ENCODE peak calls at places on chromosomes 5 and 9, in four cellular contexts. One of them, this sample, is unnamed. For H3K4me1, H3K9me3 and H3K36me3, the result is how much of the 10 kb centered on the place peaks cover.

GRCh38 chr5:157198277-157199058 is 17.8 kb downstream of the ITK start:
- DNase-seq in body of pancreas: no peak
- DNase-seq in heart left ventricle: no peak
- DNase-seq in colonic mucosa: no peak
- DNase-seq in this sample: no peak

GRCh38 chr5:174589011-174589410 is 135.4 kb upstream of the MSX2 start:
- DNase-seq in body of pancreas: no peak
- DNase-seq in heart left ventricle: no peak
- DNase-seq in colonic mucosa: no peak
- DNase-seq in this sample: no peak

GRCh38 chr9:565528-565927 is 276.0 kb upstream of the DMRT1 start:
- DNase-seq in body of pancreas: no peak
- DNase-seq in heart left ventricle: no peak
- DNase-seq in colonic mucosa: no peak
- DNase-seq in this sample: no peak

GRCh38 chr9:127358023-127358535 is 38.9 kb upstream of the SLC2A8 start:
- DNase-seq in body of pancreas: no peak
- DNase-seq in heart left ventricle: no peak
- DNase-seq in colonic mucosa: no peak
- DNase-seq in this sample: peak

GRCh38 chr5:10485897-10486296 is 44.2 kb downstream of the ROPN1L start:
- DNase-seq in body of pancreas: no peak
- DNase-seq in heart left ventricle: no peak
- DNase-seq in colonic mucosa: no peak
- DNase-seq in this sample: no peak

GRCh38 chr5:179211076-179211475 is 134.2 kb downstream of the ADAMTS2 start:
- DNase-seq in body of pancreas: no peak
- DNase-seq in heart left ventricle: no peak
- DNase-seq in colonic mucosa: no peak
- DNase-seq in this sample: no peak

GRCh38 chr5:75355236-75355635 is 18.2 kb downstream of the HMGCR start:
- DNase-seq in body of pancreas: no peak
- DNase-seq in heart left ventricle: no peak
- DNase-seq in colonic mucosa: no peak
- DNase-seq in this sample: no peak

GRCh38 chr9:137358126-137358525 is 56.1 kb upstream of the NRARP start:
- DNase-seq in body of pancreas: no peak
- DNase-seq in heart left ventricle: no peak
- DNase-seq in colonic mucosa: no peak
- DNase-seq in this sample: no peak

GRCh38 chr5:112776301-112776856 is 38.7 kb downstream of the APC start:
- DNase-seq in body of pancreas: no peak
- DNase-seq in heart left ventricle: no peak
- DNase-seq in colonic mucosa: no peak
- DNase-seq in this sample: no peak

GRCh38 chr5:177491429-177491945 is 5.9 kb downstream of the PDLIM7 start:
- DNase-seq in body of pancreas: no peak
- DNase-seq in heart left ventricle: no peak
- DNase-seq in colonic mucosa: no peak
- DNase-seq in this sample: peak

GRCh38 chr9:757246-757881 is 84.1 kb upstream of the DMRT1 start:
- DNase-seq in body of pancreas: peak
- DNase-seq in heart left ventricle: no peak
- DNase-seq in colonic mucosa: peak
- DNase-seq in this sample: peak

GRCh38 chr5:177552839-177553455 is 1.4 kb downstream of the FAM193B start:
- DNase-seq in body of pancreas: no peak
- DNase-seq in heart left ventricle: peak
- DNase-seq in colonic mucosa: no peak
- DNase-seq in this sample: peak

GRCh38 chr5:149371296-149371962 is 7.7 kb downstream of the IL17B start:
- DNase-seq in body of pancreas: peak
- DNase-seq in heart left ventricle: peak
- DNase-seq in colonic mucosa: peak
- DNase-seq in this sample: peak

GRCh38 chr9:123373447-123373923 is 17.5 kb downstream of the CRB2 start:
- DNase-seq in body of pancreas: no peak
- DNase-seq in heart left ventricle: no peak
- DNase-seq in colonic mucosa: no peak
- DNase-seq in this sample: no peak

GRCh38 chr9:122099271-122099869 is 6.3 kb upstream of the TTLL11 start:
- DNase-seq in body of pancreas: peak
- DNase-seq in heart left ventricle: peak
- DNase-seq in colonic mucosa: peak
- DNase-seq in this sample: peak

GRCh38 chr9:95024097-95024671 is 293.3 kb downstream of the FANCC start:
- DNase-seq in body of pancreas: peak
- DNase-seq in heart left ventricle: peak
- DNase-seq in colonic mucosa: no peak
- DNase-seq in this sample: peak

GRCh38 chr5:10354048-10354872 is 765 bp downstream of the MARCHF6 start:
- DNase-seq in body of pancreas: peak
- DNase-seq in heart left ventricle: peak
- DNase-seq in colonic mucosa: peak
- DNase-seq in this sample: peak

GRCh38 chr5:177447066-177447610 is 524 bp downstream of the PRR7 start:
- DNase-seq in body of pancreas: peak
- DNase-seq in heart left ventricle: no peak
- DNase-seq in colonic mucosa: peak
- DNase-seq in this sample: peak

GRCh38 chr5:139905401-139905800 is 109.8 kb downstream of the PSD2 start:
- DNase-seq in body of pancreas: no peak
- DNase-seq in heart left ventricle: no peak
- DNase-seq in colonic mucosa: no peak
- DNase-seq in this sample: peak

GRCh38 chr5:126471875-126472537 is 48.8 kb downstream of the GRAMD2B start:
- DNase-seq in body of pancreas: no peak
- DNase-seq in heart left ventricle: no peak
- DNase-seq in colonic mucosa: no peak
- DNase-seq in this sample: no peak

GRCh38 chr5:92991681-92992472 is 589.1 kb downstream of the NR2F1-AS1 start:
- DNase-seq in body of pancreas: no peak
- DNase-seq in heart left ventricle: no peak
- DNase-seq in colonic mucosa: no peak
- DNase-seq in this sample: no peak

GRCh38 chr9:14346301-14346721 is 32.4 kb upstream of the NFIB start:
- DNase-seq in body of pancreas: peak
- DNase-seq in heart left ventricle: peak
- DNase-seq in colonic mucosa: no peak
- DNase-seq in this sample: no peak

GRCh38 chr5:172648008-172648359 is 6.9 kb downstream of the NEURL1B start:
- DNase-seq in body of pancreas: no peak
- DNase-seq in heart left ventricle: no peak
- DNase-seq in colonic mucosa: no peak
- DNase-seq in this sample: no peak
- H3K4me1 ChIP-seq in body of pancreas: under half
- H3K4me1 ChIP-seq in heart left ventricle: under half
- H3K4me1 ChIP-seq in colonic mucosa: under half
- H3K4me1 ChIP-seq in this sample: under half

GRCh38 chr5:103394676-103395075 is 136.1 kb downstream of the MACIR start:
- DNase-seq in body of pancreas: no peak
- DNase-seq in heart left ventricle: no peak
- DNase-seq in colonic mucosa: no peak
- DNase-seq in this sample: no peak
- H3K9me3 ChIP-seq in body of pancreas: under half
- H3K9me3 ChIP-seq in heart left ventricle: under half
- H3K9me3 ChIP-seq in colonic mucosa: under half
- H3K9me3 ChIP-seq in this sample: under half

GRCh38 chr5:105817906-105818305 is 1852.8 kb downstream of the EFNA5 start:
- DNase-seq in body of pancreas: no peak
- DNase-seq in heart left ventricle: no peak
- DNase-seq in colonic mucosa: no peak
- DNase-seq in this sample: no peak

GRCh38 chr5:105817416-105817815 is 1853.3 kb downstream of the EFNA5 start:
- DNase-seq in body of pancreas: no peak
- DNase-seq in heart left ventricle: no peak
- DNase-seq in colonic mucosa: no peak
- DNase-seq in this sample: no peak

DNA sequence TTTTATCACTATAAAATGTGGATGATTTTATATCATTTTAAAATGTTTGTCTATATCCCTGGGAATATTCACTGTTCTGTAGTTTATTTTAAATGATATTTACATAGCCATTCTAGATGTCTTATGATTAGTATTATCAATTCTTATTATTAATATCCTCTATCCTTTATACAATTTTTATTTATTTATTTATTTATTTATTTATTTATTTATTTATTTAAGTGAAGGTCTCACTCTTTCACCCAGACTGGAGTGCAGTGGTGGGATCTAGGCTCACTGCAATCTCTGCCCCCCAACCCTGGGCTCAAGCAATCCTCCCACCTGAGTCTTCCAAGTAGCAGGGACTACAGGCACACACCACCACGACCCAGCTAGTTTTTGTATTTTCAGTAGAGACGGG is 1848.9 kb downstream of the EFNA5 start:
- DNase-seq in body of pancreas: no peak
- DNase-seq in heart left ventricle: no peak
- DNase-seq in colonic mucosa: no peak
- DNase-seq in this sample: no peak
- H3K36me3 ChIP-seq in body of pancreas: under half
- H3K36me3 ChIP-seq in heart left ventricle: under half
- H3K36me3 ChIP-seq in colonic mucosa: under half
- H3K36me3 ChIP-seq in this sample: under half

GRCh38 chr5:56585466-56585865 is 229.9 kb upstream of the MAP3K1 start:
- DNase-seq in body of pancreas: no peak
- DNase-seq in heart left ventricle: no peak
- DNase-seq in colonic mucosa: no peak
- DNase-seq in this sample: no peak

GRCh38 chr5:56587381-56588124 is 227.8 kb upstream of the MAP3K1 start:
- DNase-seq in body of pancreas: no peak
- DNase-seq in heart left ventricle: no peak
- DNase-seq in colonic mucosa: no peak
- DNase-seq in this sample: no peak

GRCh38 chr5:56588125-56588516 is 227.2 kb upstream of the MAP3K1 start:
- DNase-seq in body of pancreas: no peak
- DNase-seq in heart left ventricle: no peak
- DNase-seq in colonic mucosa: no peak
- DNase-seq in this sample: no peak

GRCh38 chr5:56588636-56589485 is 226.5 kb upstream of the MAP3K1 start:
- DNase-seq in body of pancreas: peak
- DNase-seq in heart left ventricle: peak
- DNase-seq in colonic mucosa: peak
- DNase-seq in this sample: no peak

GRCh38 chr5:56585973-56586740 is 229.2 kb upstream of the MAP3K1 start:
- DNase-seq in body of pancreas: peak
- DNase-seq in heart left ventricle: peak
- DNase-seq in colonic mucosa: no peak
- DNase-seq in this sample: peak
- H3K4me1 ChIP-seq in body of pancreas: under half
- H3K4me1 ChIP-seq in heart left ventricle: under half
- H3K4me1 ChIP-seq in colonic mucosa: under half
- H3K4me1 ChIP-seq in this sample: under half

DNA sequence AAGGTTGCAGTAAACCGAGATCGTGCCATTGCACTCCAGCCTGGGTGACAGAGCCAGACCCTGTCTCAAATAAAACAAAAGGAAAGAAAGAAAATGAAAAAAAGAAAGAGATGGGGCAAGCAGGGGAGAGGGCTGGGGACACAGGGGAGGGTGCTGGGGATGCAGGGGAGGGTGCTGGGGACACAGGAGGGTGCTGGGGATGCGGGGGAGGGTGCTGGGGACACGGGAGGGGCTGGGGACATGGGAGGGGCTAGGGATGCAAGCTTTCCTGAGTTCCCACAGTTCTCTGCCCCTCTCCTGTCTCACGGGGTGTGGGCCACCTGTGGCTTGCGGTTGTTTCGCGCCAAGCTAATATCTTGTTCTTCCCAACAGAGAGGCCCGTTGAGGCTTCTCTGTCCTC is 7.2 kb downstream of the PDCD6 start:
- DNase-seq in body of pancreas: no peak
- DNase-seq in heart left ventricle: no peak
- DNase-seq in colonic mucosa: no peak
- DNase-seq in this sample: no peak
- H3K9me3 ChIP-seq in body of pancreas: under half
- H3K9me3 ChIP-seq in heart left ventricle: under half
- H3K9me3 ChIP-seq in colonic mucosa: under half
- H3K9me3 ChIP-seq in this sample: under half

GRCh38 chr5:152650413-152650812 is 245.3 kb upstream of the NMUR2 start:
- DNase-seq in body of pancreas: no peak
- DNase-seq in heart left ventricle: no peak
- DNase-seq in colonic mucosa: no peak
- DNase-seq in this sample: no peak
- H3K36me3 ChIP-seq in body of pancreas: under half
- H3K36me3 ChIP-seq in heart left ventricle: under half
- H3K36me3 ChIP-seq in colonic mucosa: under half
- H3K36me3 ChIP-seq in this sample: under half

DNA sequence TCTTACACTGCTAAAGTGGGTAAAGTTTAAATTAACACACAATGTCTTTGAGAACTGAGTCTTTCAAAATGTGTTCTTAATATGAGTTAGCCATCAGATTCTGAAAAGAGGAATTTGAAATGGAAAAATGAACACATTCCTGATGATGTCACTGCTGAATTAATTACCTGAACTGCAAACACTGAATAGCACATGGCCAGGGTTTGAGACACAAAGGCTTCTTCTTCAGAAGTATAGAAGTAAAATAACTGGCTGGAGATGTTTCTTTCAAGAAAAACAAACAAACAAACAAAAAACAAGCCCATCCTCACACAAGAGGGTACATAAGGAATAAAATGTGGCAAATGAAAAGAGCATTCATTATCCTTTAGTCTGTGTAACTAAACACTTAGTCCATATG is 7.1 kb downstream of the GLIS3 start:
- DNase-seq in body of pancreas: no peak
- DNase-seq in heart left ventricle: no peak
- DNase-seq in colonic mucosa: no peak
- DNase-seq in this sample: no peak
- H3K4me1 ChIP-seq in body of pancreas: under half
- H3K4me1 ChIP-seq in heart left ventricle: under half
- H3K4me1 ChIP-seq in colonic mucosa: under half
- H3K4me1 ChIP-seq in this sample: under half

GRCh38 chr5:180233729-180234128 is 24.7 kb upstream of the RASGEF1C start:
- DNase-seq in body of pancreas: no peak
- DNase-seq in heart left ventricle: no peak
- DNase-seq in colonic mucosa: no peak
- DNase-seq in this sample: no peak
- H3K9me3 ChIP-seq in body of pancreas: under half
- H3K9me3 ChIP-seq in heart left ventricle: under half
- H3K9me3 ChIP-seq in colonic mucosa: under half
- H3K9me3 ChIP-seq in this sample: under half

DNA sequence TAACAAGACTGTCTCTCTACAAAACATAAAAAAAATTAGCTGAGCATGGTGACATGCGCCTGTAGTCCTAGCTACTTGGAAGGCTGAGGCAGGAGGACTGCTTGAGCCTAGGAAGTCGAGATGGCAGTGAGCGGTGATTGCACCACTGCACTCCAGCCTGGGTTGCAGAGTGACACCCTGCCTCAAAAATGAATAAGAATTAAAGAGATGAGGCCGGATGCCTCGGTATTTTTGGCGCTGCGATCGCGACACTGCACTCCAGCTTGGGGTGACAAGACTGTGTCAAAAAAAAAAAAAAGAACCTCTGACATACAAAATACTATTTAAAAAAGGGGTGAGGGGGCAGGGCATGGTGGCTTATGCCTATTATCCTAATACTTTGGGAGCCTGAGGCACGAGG is 7.3 kb downstream of the GPBP1 start:
- DNase-seq in body of pancreas: no peak
- DNase-seq in heart left ventricle: no peak
- DNase-seq in colonic mucosa: no peak
- DNase-seq in this sample: no peak
- H3K36me3 ChIP-seq in body of pancreas: under half
- H3K36me3 ChIP-seq in heart left ventricle: under half
- H3K36me3 ChIP-seq in colonic mucosa: under half
- H3K36me3 ChIP-seq in this sample: under half